ENCODE peak calls at places on chromosomes 2 and 18, in seven cellular contexts. W is IMR-90; B is mammary epithelial cell; R is heart left ventricle; Y is CD8-positive, alpha-beta T cell; G is adrenal gland; J is GM12865. I is an unnamed sample.

GRCh38 chr2:88108796-88109195 is 19.1 kb downstream of the FABP1 start:
- DNase-seq in W (no peak), B (no peak), R (no peak), Y (no peak), G (no peak), J (no peak), I (no peak)

GRCh38 chr2:46601328-46601963 is 122.1 kb downstream of the TMEM247 start:
- DNase-seq in W (peak; percentile 10), B (no peak), R (no peak), Y (no peak), G (no peak), J (no peak), I (no peak)

GRCh38 chr2:235583144-235583543 is 89.3 kb downstream of the AGAP1 start:
- DNase-seq in W (no peak), B (no peak), R (no peak), Y (no peak), G (no peak), J (no peak), I (no peak)

GRCh38 chr2:218961229-218961628 is 1.8 kb downstream of the CDK5R2 start:
- DNase-seq in W (no peak), B (no peak), R (no peak), Y (no peak), G (no peak), J (no peak), I (no peak)

GRCh38 chr2:71609029-71609428 is 155.7 kb downstream of the DYSF start:
- DNase-seq in W (no peak), B (no peak), R (peak; percentile 6), Y (no peak), G (peak; percentile 13), J (no peak), I (no peak)

GRCh38 chr2:149629003-149629402 is 41.4 kb upstream of the MMADHC start:
- DNase-seq in W (no peak), B (no peak), R (no peak), Y (no peak), G (no peak), J (no peak), I (no peak)

GRCh38 chr2:61712060-61712459 is 141.8 kb downstream of the FAM161A start:
- DNase-seq in W (no peak), B (no peak), R (no peak), Y (no peak), G (no peak), J (no peak), I (no peak)

GRCh38 chr18:63444567-63444966 is 22.3 kb upstream of the VPS4B start:
- DNase-seq in W (peak; percentile 72), B (peak; percentile 96), R (no peak), Y (no peak), G (no peak), J (no peak), I (peak; percentile 81)

GRCh38 chr2:222865301-222865700 is 4.5 kb downstream of the ACSL3 start:
- DNase-seq in W (no peak), B (no peak), R (no peak), Y (no peak), G (no peak), J (no peak), I (no peak)

GRCh38 chr2:224925066-224925821 is 117.0 kb downstream of the DOCK10 start:
- DNase-seq in W (no peak), B (no peak), R (no peak), Y (no peak), G (no peak), J (no peak), I (no peak)

GRCh38 chr18:48800877-48801727 is 149.7 kb downstream of the SMAD7 start:
- DNase-seq in W (peak; percentile 78), B (no peak), R (peak; percentile 25), Y (no peak), G (peak; percentile 11), J (peak; percentile 85), I (no peak)

GRCh38 chr2:9296559-9296958 is 89.9 kb downstream of the ASAP2 start:
- DNase-seq in W (no peak), B (no peak), R (no peak), Y (no peak), G (no peak), J (no peak), I (no peak)

GRCh38 chr2:137806102-137806805 is 158.0 kb upstream of the HNMT start:
- DNase-seq in W (no peak), B (no peak), R (no peak), Y (no peak), G (no peak), J (no peak), I (no peak)

DNA sequence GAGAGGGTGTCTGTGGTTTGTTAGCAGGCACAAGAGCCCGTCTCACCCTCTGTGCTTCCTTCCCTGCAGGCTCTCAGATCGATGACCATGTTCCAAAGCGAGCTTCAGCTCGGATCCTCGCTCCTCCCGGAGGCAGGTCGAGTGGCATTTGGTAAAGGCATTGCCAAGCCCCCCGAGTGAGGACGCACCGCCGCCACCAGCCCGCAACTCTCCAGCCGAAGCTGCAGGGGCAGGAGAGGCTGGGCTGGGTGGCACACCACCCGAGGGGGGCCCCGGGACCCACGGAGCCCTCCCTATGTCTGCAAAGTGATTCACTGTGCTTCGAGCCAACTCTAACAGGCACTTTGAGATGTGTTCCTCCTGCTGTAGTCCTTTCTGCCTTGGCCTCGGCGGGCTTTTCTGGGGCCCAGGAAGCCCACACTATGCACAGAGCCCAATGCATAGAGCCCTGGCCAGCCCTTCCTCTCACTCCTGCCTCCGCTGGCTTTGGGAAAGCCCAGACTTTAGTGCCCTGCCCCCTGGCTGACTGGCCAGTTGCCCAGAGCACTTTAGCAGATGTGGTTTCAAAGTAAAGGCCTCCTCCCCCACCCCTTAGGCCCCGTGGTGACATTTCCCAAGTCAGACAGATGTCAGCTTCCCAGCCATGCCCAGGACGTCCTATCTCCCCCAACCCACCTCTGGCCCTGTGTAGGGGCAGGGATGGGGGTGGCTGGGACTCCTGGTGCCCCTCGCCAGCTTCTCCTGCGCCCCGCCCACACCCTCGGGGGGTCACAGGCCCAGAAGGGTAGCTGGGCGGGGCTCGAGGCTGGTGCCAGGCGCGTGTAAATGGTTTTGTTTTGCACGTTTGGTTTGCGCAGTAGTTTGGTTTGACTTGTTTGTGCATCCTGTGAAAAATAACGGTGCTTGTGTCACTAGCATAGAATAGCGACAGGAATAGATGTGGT is 23.3 kb upstream of the MAPRE3 start:
- DNase-seq in W (peak; percentile 39), B (peak; percentile 9), R (peak; percentile 71), Y (no peak), G (no peak), J (no peak), I (no peak)
- TF ChIP-seq CTCF in W (no peak), B (no peak), R (no peak), Y (no peak), G (no peak), J (no peak), I (no peak)

GRCh38 chr2:120418174-120418787 is 72.3 kb downstream of the INHBB start:
- DNase-seq in W (no peak), B (no peak), R (no peak), Y (no peak), G (peak; percentile 6), J (no peak), I (no peak)

GRCh38 chr2:120421830-120422175 is 75.9 kb downstream of the INHBB start:
- DNase-seq in W (no peak), B (no peak), R (no peak), Y (no peak), G (no peak), J (no peak), I (no peak)

GRCh38 chr2:120419955-120420354 is 74.0 kb downstream of the INHBB start:
- DNase-seq in W (no peak), B (no peak), R (no peak), Y (no peak), G (no peak), J (no peak), I (no peak)

GRCh38 chr2:120421126-120421829 is 75.3 kb downstream of the INHBB start:
- DNase-seq in W (no peak), B (no peak), R (no peak), Y (no peak), G (peak; percentile 3), J (no peak), I (no peak)

GRCh38 chr2:120419073-120419472 is 73.1 kb downstream of the INHBB start:
- DNase-seq in W (no peak), B (no peak), R (peak; percentile 76), Y (no peak), G (peak; percentile 3), J (no peak), I (no peak)
- TF ChIP-seq CTCF in W (no peak), B (no peak), R (no peak), Y (no peak), G (no peak), J (no peak), I (no peak)

DNA sequence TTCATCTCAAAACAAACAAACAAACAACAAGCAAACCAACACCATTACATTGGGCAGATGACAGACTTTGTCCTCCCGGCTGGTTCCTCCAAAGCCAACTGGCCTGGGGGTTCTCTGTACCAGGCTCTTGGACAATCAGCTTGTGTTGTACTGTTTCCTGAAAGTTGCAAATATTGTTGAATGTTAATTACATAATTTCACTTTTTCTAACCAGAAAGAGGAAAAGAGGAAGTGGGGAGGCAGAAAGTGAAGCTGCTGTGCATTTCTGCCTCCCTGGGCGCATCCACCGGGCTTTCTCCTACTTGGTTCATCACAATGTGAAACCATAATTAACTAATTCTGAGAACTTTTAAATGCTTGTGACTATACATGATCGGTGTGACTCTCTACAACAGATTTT is 10.0 kb downstream of the TWIST2 start:
- DNase-seq in W (no peak), B (no peak), R (no peak), Y (no peak), G (no peak), J (peak; percentile 13), I (no peak)
- TF ChIP-seq CTCF in W (no peak), B (no peak), R (no peak), Y (no peak), G (no peak), J (no peak), I (no peak)

DNA sequence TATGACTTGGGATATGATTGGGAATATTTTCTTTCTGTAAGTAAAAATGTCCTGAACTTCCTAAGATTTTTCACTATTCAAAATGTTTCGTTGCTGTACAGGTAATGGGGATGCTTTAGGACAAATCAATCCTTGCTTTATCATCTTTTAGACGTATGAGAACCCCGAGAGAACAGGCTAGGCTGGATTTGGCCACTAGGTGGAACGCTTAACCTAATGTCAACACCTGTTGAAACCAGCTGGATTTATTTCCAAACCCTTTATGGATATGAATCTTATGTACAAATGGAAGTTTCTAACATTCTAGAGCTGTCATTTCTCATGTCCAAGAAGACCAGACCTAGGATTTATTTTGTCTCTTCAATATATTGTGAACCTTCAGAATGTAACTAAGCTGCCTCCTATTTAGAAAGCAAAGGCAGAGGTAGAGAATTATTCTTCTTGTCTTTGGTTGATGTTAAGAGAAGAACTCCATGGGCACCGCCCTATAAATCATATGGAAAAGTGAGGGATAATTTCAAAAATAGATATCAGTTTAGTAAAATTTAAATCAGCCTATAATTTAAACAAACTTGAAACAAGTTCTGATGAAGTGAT is 96.7 kb downstream of the PMAIP1 start:
- DNase-seq in W (peak; percentile 57), B (peak; percentile 47), R (no peak), Y (no peak), G (no peak), J (peak; percentile 48), I (peak; percentile 31)
- TF ChIP-seq CTCF in W (peak; percentile 73), B (peak; percentile 87), R (no peak), Y (peak; percentile 39), G (peak; percentile 27), J (peak; percentile 72), I (peak; percentile 69)

GRCh38 chr18:69943021-69943420 is 4.7 kb downstream of the CD226 start:
- DNase-seq in W (no peak), B (no peak), R (no peak), Y (no peak), G (no peak), J (peak; percentile 35), I (no peak)
- TF ChIP-seq CTCF in W (peak; percentile 18), B (no peak), R (no peak), Y (peak; percentile 15), G (no peak), J (peak; percentile 17), I (no peak)